ENCODE peak calls at places on chromosomes 12 and 14, in four cellular contexts. S is B cell; C is colonic mucosa; B is CD4-positive, alpha-beta T cell. D is an unnamed sample.

GRCh38 chr14:22850944-22851790 is 14.8 kb downstream of the MMP14 start:
- DNase-seq in B (no peak), S (no peak), C (peak), D (peak)

GRCh38 chr12:3213171-3213570 is 136.0 kb downstream of the TSPAN9 start:
- DNase-seq in C (no peak), S (no peak), B (no peak), D (no peak)

GRCh38 chr12:18798445-18799139 is 60.7 kb downstream of the CAPZA3 start:
- DNase-seq in C (no peak), S (no peak), B (no peak), D (no peak)

GRCh38 chr14:101862177-101862576 is 100.7 kb downstream of the PPP2R5C start:
- DNase-seq in S (no peak), C (no peak), B (no peak), D (no peak)

GRCh38 chr14:74551903-74552371 is 58.4 kb downstream of the ISCA2 start:
- DNase-seq in S (no peak), B (no peak), C (peak), D (peak)

GRCh38 chr12:120007272-120007671 is 18.2 kb downstream of the BICDL1 start:
- DNase-seq in C (no peak), B (peak), S (peak), D (no peak)

GRCh38 chr14:59126714-59127436 is 61.6 kb upstream of the DAAM1 start:
- DNase-seq in B (no peak), S (peak), C (no peak), D (peak)

GRCh38 chr12:43586646-43587245 is 34.7 kb upstream of the ADAMTS20 start:
- DNase-seq in B (no peak), S (no peak), C (no peak), D (no peak)

GRCh38 chr14:59831121-59831730 is 39.4 kb downstream of the RTN1 start:
- DNase-seq in S (no peak), C (no peak), B (no peak), D (no peak)

GRCh38 chr12:87127272-87127671 is 871.1 kb upstream of the MGAT4C start:
- DNase-seq in S (no peak), C (no peak), B (no peak), D (no peak)

GRCh38 chr14:92601757-92602417 is 88.3 kb downstream of the RIN3 start:
- DNase-seq in S (no peak), C (no peak), B (no peak), D (peak)

GRCh38 chr14:92600318-92601053 is 86.9 kb downstream of the RIN3 start:
- DNase-seq in C (no peak), B (no peak), S (no peak), D (no peak)

GRCh38 chr14:92601131-92601710 is 87.6 kb downstream of the RIN3 start:
- DNase-seq in B (no peak), S (no peak), C (no peak), D (no peak)

GRCh38 chr14:92605274-92605940 is 91.8 kb downstream of the RIN3 start:
- DNase-seq in B (no peak), S (no peak), C (no peak), D (no peak)

GRCh38 chr14:92603309-92604257 is 90.0 kb downstream of the RIN3 start:
- DNase-seq in B (peak), S (no peak), C (no peak), D (peak)
- TF ChIP-seq CTCF in B (peak), S (peak), C (no peak), D (peak)

DNA sequence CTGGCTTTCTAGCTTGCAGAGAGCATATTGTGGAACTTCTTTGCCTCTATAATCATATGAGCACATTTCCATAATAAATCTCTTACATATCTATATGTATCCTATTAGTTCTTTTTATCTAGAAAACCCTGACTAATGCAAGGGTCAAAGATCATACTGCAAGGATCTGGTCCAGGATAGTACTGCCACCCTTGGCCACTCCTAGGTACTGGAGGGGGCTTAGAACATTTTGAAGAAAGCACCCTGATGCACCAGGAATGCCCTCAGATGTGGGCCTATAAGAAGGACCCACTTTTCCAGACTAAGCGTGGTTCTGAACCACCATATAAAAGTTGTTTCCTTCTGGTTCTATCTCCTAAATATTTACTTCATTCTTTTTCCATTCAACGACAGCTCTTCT is 14.6 kb downstream of the ATXN7L3B start:
- DNase-seq in C (no peak), S (no peak), B (no peak), D (no peak)
- TF ChIP-seq CTCF in C (no peak), S (no peak), B (no peak), D (no peak)

GRCh38 chr14:69244946-69245345 is 15.0 kb upstream of the GALNT16 start:
- DNase-seq in B (no peak), S (no peak), C (no peak), D (no peak)

GRCh38 chr14:69246331-69246730 is 13.6 kb upstream of the GALNT16 start:
- DNase-seq in C (no peak), B (no peak), S (no peak), D (no peak)

GRCh38 chr14:69249603-69250002 is 10.4 kb upstream of the GALNT16 start:
- DNase-seq in C (no peak), S (no peak), B (no peak), D (no peak)

GRCh38 chr14:69252851-69253250 is 7.1 kb upstream of the GALNT16 start:
- DNase-seq in B (no peak), S (no peak), C (no peak), D (no peak)

GRCh38 chr14:69247691-69248440 is 12.1 kb upstream of the GALNT16 start:
- DNase-seq in C (no peak), B (no peak), S (no peak), D (no peak)
- TF ChIP-seq CTCF in C (no peak), B (no peak), S (peak), D (no peak)

GRCh38 chr12:88947486-88948043 is 367.3 kb upstream of the KITLG start:
- DNase-seq in C (no peak), B (no peak), S (no peak), D (no peak)
- TF ChIP-seq CTCF in C (no peak), B (no peak), S (no peak), D (no peak)

GRCh38 chr14:30034049-30034635 is 106.5 kb upstream of the PRKD1 start:
- DNase-seq in C (no peak), S (no peak), B (no peak), D (no peak)
- TF ChIP-seq CTCF in C (no peak), S (no peak), B (no peak), D (no peak)

DNA sequence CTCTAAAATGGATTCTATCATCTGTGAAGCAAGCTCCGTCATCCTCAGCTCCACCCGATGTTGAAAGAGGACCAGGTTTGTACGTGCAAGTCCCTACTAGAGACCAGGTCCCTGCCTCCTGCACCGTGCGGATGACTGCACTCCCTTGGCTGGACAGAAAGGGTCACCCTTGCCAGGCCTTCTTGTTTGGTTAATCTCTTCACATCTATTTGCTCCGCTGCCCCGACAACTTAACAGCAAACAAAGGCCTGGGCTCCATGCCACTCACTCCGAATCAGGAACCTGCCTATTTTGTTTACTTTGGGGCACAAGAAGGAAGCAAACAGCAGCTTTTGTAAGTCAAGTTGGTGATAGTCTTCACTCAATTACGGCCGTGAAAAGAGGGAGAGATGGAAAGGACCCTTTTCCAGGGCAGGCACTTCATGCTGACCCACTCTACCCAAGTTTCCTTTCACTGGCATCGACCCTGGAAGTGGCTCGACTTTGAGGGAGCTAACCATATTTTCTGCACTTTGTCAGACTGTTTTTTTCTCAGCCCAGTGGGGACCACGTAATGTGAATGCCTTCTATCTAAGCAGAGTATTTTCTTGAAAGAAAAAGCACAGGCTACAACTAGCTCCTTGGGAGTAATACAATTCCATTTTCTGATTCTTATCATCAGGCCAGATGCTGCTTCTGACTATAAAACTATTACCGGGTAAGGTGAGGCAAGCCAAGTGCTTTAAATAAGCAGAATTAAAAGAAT is 202.6 kb downstream of the FOXN3 start:
- DNase-seq in S (no peak), C (peak), B (no peak), D (peak)
- TF ChIP-seq CTCF in S (no peak), C (no peak), B (no peak), D (no peak)

GRCh38 chr12:58592817-58593216 is 327.5 kb downstream of the LRIG3 start:
- DNase-seq in S (no peak), B (no peak), C (no peak), D (peak)

GRCh38 chr12:58593557-58594304 is 326.6 kb downstream of the LRIG3 start:
- DNase-seq in S (no peak), B (no peak), C (no peak), D (no peak)

GRCh38 chr12:58601529-58601928 is 318.8 kb downstream of the LRIG3 start:
- DNase-seq in B (no peak), S (no peak), C (no peak), D (no peak)

GRCh38 chr12:58602179-58602578 is 318.1 kb downstream of the LRIG3 start:
- DNase-seq in S (no peak), C (no peak), B (no peak), D (no peak)

GRCh38 chr12:58596381-58596780 is 323.9 kb downstream of the LRIG3 start:
- DNase-seq in B (no peak), C (no peak), S (no peak), D (no peak)
- TF ChIP-seq CTCF in B (no peak), C (no peak), S (no peak), D (no peak)

DNA sequence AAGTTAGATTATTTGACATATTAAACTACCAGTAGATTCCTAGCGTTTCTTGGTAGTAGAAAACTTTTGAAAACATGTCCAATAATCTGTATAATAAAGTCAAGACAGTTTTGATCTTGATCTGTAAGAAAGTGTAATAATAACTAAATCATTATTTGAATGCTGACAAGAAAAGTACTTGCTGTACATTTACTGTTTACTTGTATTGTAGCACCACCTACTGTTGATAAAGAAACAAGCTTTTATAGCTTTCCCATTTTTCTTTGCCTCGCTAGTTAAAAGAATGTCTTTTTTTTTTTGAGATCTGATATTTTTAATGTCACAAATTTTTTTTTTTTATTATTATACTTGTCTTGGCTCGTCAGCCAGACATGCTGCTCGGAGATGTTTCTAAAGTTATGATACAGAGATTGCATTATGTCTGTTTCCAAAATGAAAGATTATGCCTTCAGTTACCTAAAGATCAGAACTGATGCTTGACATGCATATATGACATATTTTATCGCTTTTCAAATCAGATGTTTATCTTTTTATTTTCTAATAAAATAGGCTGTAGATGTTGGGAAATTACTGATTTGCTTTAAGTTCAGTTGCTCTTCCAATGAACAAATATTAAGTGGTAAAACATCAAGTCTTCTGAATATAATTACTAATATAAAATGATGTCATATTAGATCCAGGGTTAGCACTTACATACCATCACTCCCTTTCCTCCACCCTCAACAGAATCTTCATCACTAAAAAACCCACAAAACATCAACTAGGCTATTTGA is 140.5 kb downstream of the AKAP6 start:
- DNase-seq in C (no peak), S (peak), B (no peak), D (no peak)
- TF ChIP-seq CTCF in C (peak), S (peak), B (peak), D (no peak)

DNA sequence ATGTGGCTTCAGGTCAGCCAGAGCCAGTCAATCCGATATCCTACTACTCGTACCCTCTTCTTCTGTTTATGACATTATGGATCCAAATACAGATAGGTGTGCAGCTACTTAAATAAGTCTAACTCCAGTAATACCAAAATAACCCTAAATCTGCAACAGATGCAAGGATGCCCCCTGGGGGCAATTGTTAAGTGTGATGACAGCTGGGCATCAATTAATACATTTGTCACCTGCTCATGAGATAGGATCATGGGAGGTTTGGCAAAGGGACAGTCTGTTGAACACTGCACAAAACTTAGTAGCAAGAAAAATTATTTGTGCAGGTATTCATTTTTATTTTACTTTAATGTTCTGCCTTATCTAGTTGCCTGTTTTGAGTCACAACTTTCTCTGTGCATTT is 83.2 kb downstream of the SLC38A6 start:
- DNase-seq in S (no peak), C (no peak), B (no peak), D (no peak)
- TF ChIP-seq CTCF in S (no peak), C (no peak), B (no peak), D (no peak)